ENCODE peak calls at places on chromosomes 5 and 9, in four cellular contexts. U is GDM1, P is DMS 273 treated with DMSO at 0.1 percent for 48 hours, T is germinal center. A is an unnamed sample.

GRCh38 chr5:127959152-127959764 is 124.3 kb upstream of the SLC12A2 start:
- DNase-seq in U (no peak), P (peak), T (no peak), A (peak)

GRCh38 chr9:93183663-93184438 is at the start of gene WNK2:
- DNase-seq in U (no peak), T (peak), P (no peak), A (no peak)

GRCh38 chr9:96241391-96241809 is 60.6 kb downstream of the HSD17B3 start:
- DNase-seq in T (no peak), U (no peak), P (no peak), A (no peak)

GRCh38 chr5:135307143-135307903 is 91.7 kb downstream of the MACROH2A1 start:
- DNase-seq in T (no peak), U (no peak), P (no peak), A (peak)

GRCh38 chr5:142621227-142621626 is 64.7 kb downstream of the FGF1 start:
- DNase-seq in P (no peak), T (no peak), U (no peak), A (no peak)

GRCh38 chr9:4854191-4854590 is 61.4 kb downstream of the RCL1 start:
- DNase-seq in P (no peak), U (no peak), T (no peak), A (no peak)

GRCh38 chr5:1931590-1932138 is 48.9 kb upstream of the IRX4 start:
- DNase-seq in P (no peak), T (no peak), U (no peak), A (peak)

GRCh38 chr9:81754245-81754644 is 64.9 kb upstream of the TLE1 start:
- DNase-seq in U (no peak), T (no peak), P (no peak), A (no peak)

GRCh38 chr5:146340260-146341081 is 1.8 kb downstream of the POU4F3 start:
- DNase-seq in U (no peak), T (peak), P (no peak), A (no peak)

GRCh38 chr9:78813602-78814180 is 516.8 kb downstream of the PSAT1 start:
- DNase-seq in T (no peak), U (no peak), P (no peak), A (no peak)

GRCh38 chr5:56498759-56499395 is 265.7 kb upstream of the ANKRD55 start:
- DNase-seq in P (no peak), T (no peak), U (no peak), A (no peak)

GRCh38 chr9:88978034-88978433 is 13.2 kb upstream of the S1PR3 start:
- DNase-seq in T (no peak), P (no peak), U (no peak), A (no peak)

GRCh38 chr9:84024041-84024575 is 43.5 kb downstream of the RMI1 start:
- DNase-seq in P (no peak), T (no peak), U (no peak), A (no peak)

A was measured in NCI-H524.